ENCODE peak calls at places on chromosomes 1 and 21, in four cellular contexts. A is HEK293T, Z is NCI-H446 treated with DMSO at 0.1 percent for 48 hours, Y is hepatic stellate cell. N is an unnamed sample.

GRCh38 chr1:147292635-147293251 is 50.3 kb downstream of the CHD1L start:
- DNase-seq in Y (peak; percentile 50), A (no peak), Z (no peak), N (peak; percentile 67)

GRCh38 chr1:226809785-226810571 is 60.4 kb upstream of the PSEN2 start:
- DNase-seq in A (no peak), Y (peak; percentile 22), Z (no peak), N (peak; percentile 91)

GRCh38 chr1:40627987-40628902 is 37.2 kb downstream of the RIMS3 start:
- DNase-seq in A (no peak), Z (no peak), Y (no peak), N (no peak)

GRCh38 chr1:1332774-1333480 is 1.8 kb downstream of the TAS1R3 start:
- DNase-seq in Y (no peak), Z (no peak), A (no peak), N (no peak)

GRCh38 chr1:227192163-227192562 is 126.1 kb downstream of the CDC42BPA start:
- DNase-seq in Z (no peak), Y (peak; percentile 69), A (no peak), N (peak; percentile 94)

GRCh38 chr1:164560504-164560903 is 1.5 kb downstream of the PBX1 start:
- DNase-seq in Y (no peak), Z (no peak), A (no peak), N (no peak)

GRCh38 chr1:29655945-29656866 is 419.9 kb downstream of the PTPRU start:
- DNase-seq in A (peak; percentile 60), Z (no peak), Y (no peak), N (no peak)

GRCh38 chr1:178723541-178723940 is 1.5 kb upstream of the RALGPS2 start:
- DNase-seq in A (no peak), Y (no peak), Z (no peak), N (no peak)

GRCh38 chr1:17582124-17582768 is 42.7 kb downstream of the ARHGEF10L start:
- DNase-seq in A (no peak), Z (no peak), Y (no peak), N (no peak)

GRCh38 chr1:66729130-66729922 is 22.9 kb upstream of the DYNLT5 start:
- DNase-seq in A (no peak), Y (no peak), Z (no peak), N (peak; percentile 36)

GRCh38 chr1:36172983-36173382 is 17.0 kb downstream of the MAP7D1 start:
- DNase-seq in A (no peak), Z (no peak), Y (peak; percentile 66), N (peak; percentile 23)

GRCh38 chr1:233509596-233509995 is 104.3 kb upstream of the KCNK1 start:
- DNase-seq in Z (no peak), Y (no peak), A (no peak), N (no peak)

GRCh38 chr1:2396476-2396875 is 4.8 kb downstream of the RER1 start:
- DNase-seq in Y (no peak), Z (no peak), A (no peak), N (no peak)

GRCh38 chr1:150256549-150257341 is 829 bp upstream of the CA14 start:
- DNase-seq in Y (peak; percentile 52), Z (no peak), A (peak; percentile 13), N (no peak)

GRCh38 chr1:84272401-84272800 is 29.1 kb upstream of the SAMD13 start:
- DNase-seq in A (no peak), Z (no peak), Y (no peak), N (no peak)

GRCh38 chr1:9289724-9290493 is 2.8 kb upstream of the SPSB1 start:
- DNase-seq in A (no peak), Z (no peak), Y (peak; percentile 75), N (peak; percentile 87)

GRCh38 chr1:28246427-28246832 is 10.5 kb downstream of the ATP5IF1 start:
- DNase-seq in A (no peak), Y (no peak), Z (no peak), N (no peak)

GRCh38 chr1:236091933-236092318 is 27.0 kb upstream of the NID1 start:
- DNase-seq in A (peak; percentile 3), Z (no peak), Y (no peak), N (no peak)

GRCh38 chr21:15967661-15968060 is 237.9 kb downstream of the USP25 start:
- DNase-seq in Z (no peak), Y (peak; percentile 24), A (no peak), N (no peak)